ENCODE peak calls at places on chromosomes 7 and 10, in five cellular contexts. D is mesendoderm; I is B cell; L is stimulated activated CD8-positive, alpha-beta memory T cell treated with anti-CD3 and anti-CD28 coated beads, Interleukin-7, amount 100 ng/mL, for 1 hour; A is activated CD8-positive, alpha-beta memory T cell treated with anti-CD3 and anti-CD28 coated beads for 4 hours. V is an unnamed sample.

GRCh38 chr10:121406823-121407545 is 191.3 kb downstream of the FGFR2 start:
- DNase-seq in D (no peak), I (no peak), L (no peak), A (no peak), V (no peak)

GRCh38 chr7:158150234-158150633 is 437.4 kb downstream of the PTPRN2 start:
- DNase-seq in D (no peak), I (no peak), L (no peak), A (no peak), V (no peak)

GRCh38 chr10:84317174-84317573 is 11.2 kb upstream of the CCSER2 start:
- DNase-seq in D (no peak), I (no peak), L (no peak), A (no peak), V (no peak)

GRCh38 chr10:79385804-79386531 is 38.7 kb downstream of the PPIF start:
- DNase-seq in D (peak), I (no peak), L (no peak), A (no peak), V (no peak)

GRCh38 chr7:50497968-50498367 is 47.8 kb upstream of the FIGNL1 start:
- DNase-seq in D (no peak), I (no peak), L (no peak), A (no peak), V (no peak)

GRCh38 chr10:42304341-42304740 is 334.0 kb downstream of the ZNF33B start:
- DNase-seq in D (no peak), I (no peak), L (no peak), A (no peak), V (no peak)

GRCh38 chr10:119379466-119380071 is 162.9 kb downstream of the RGS10 start:
- DNase-seq in D (no peak), I (no peak), L (no peak), A (no peak), V (no peak)

GRCh38 chr10:110171032-110171431 is 36.4 kb upstream of the MXI1 start:
- DNase-seq in D (peak), I (no peak), L (no peak), A (no peak), V (no peak)

GRCh38 chr10:73577788-73578187 is 13.4 kb downstream of the USP54 start:
- DNase-seq in D (peak), I (no peak), L (no peak), A (no peak), V (no peak)

GRCh38 chr7:47326220-47326619 is 255.7 kb downstream of the TNS3 start:
- DNase-seq in D (peak), I (no peak), L (no peak), A (no peak), V (no peak)

GRCh38 chr7:99837649-99838361 is 10.0 kb downstream of the CYP3A43 start:
- DNase-seq in D (no peak), I (no peak), L (no peak), A (no peak), V (no peak)

GRCh38 chr7:29879609-29880008 is 73.3 kb downstream of the WIPF3 start:
- DNase-seq in D (no peak), I (no peak), L (no peak), A (no peak), V (no peak)

GRCh38 chr10:110803830-110804338 is 67.8 kb upstream of the PDCD4 start:
- DNase-seq in D (peak), I (peak), L (peak), A (no peak), V (no peak)

GRCh38 chr10:117969592-117969991 is 77.1 kb downstream of the RAB11FIP2 start:
- DNase-seq in D (no peak), I (no peak), L (no peak), A (no peak), V (no peak)

GRCh38 chr10:132641966-132642731 is 104.6 kb downstream of the INPP5A start:
- DNase-seq in D (no peak), I (no peak), L (no peak), A (no peak), V (no peak)

V was measured in activated CD4-positive, CD25-positive, alpha-beta regulatory T cell treated with anti-CD3 and anti-CD28 coated beads, Interleukin-2, amount 50 U/mL, for 16 hours.